ENCODE peak calls at places on chromosome 11, in eight cellular contexts. N is uterus, H is left ventricle myocardium inferior, A is RWPE1, S is A549, F is vagina, P is adrenal gland, Z is SJSA1. W is an unnamed sample.

GRCh38 chr11:96748639-96749370 is 359.0 kb downstream of the JRKL start:
- DNase-seq in N (no peak), H (no peak), A (peak), S (no peak), F (no peak), P (no peak), Z (no peak), W (no peak)

GRCh38 chr11:32870676-32871075 is 21.9 kb upstream of the QSER1 start:
- DNase-seq in N (peak), H (no peak), A (no peak), S (peak), F (no peak), P (no peak), Z (no peak), W (peak)

GRCh38 chr11:124199702-124200101 is 16.6 kb downstream of the OR10D3 start:
- DNase-seq in N (no peak), H (no peak), A (peak), S (peak), F (no peak), P (no peak), Z (no peak), W (no peak)

GRCh38 chr11:62048101-62048500 is 75.7 kb upstream of the INCENP start:
- DNase-seq in N (no peak), H (no peak), A (peak), S (no peak), F (no peak), P (no peak), Z (no peak), W (no peak)

GRCh38 chr11:64644348-64645242 is 53.6 kb downstream of the SLC22A12 start:
- DNase-seq in N (no peak), H (no peak), A (no peak), S (no peak), F (no peak), P (no peak), Z (no peak), W (peak)

GRCh38 chr11:85440273-85440672 is 186.9 kb downstream of the DLG2 start:
- DNase-seq in N (no peak), H (no peak), A (no peak), S (no peak), F (no peak), P (no peak), Z (no peak), W (no peak)

GRCh38 chr11:72585762-72586590 is 88.2 kb downstream of the PDE2A start:
- DNase-seq in N (peak), H (peak), A (peak), S (peak), F (no peak), P (peak), Z (peak), W (peak)

GRCh38 chr11:120134931-120135228 is 3.0 kb downstream of the TRIM29 start:
- DNase-seq in N (no peak), H (no peak), A (no peak), S (no peak), F (peak), P (peak), Z (no peak), W (no peak)

GRCh38 chr11:47438721-47439120 is 10.2 kb downstream of the RAPSN start:
- DNase-seq in N (no peak), H (no peak), A (no peak), S (no peak), F (no peak), P (no peak), Z (no peak), W (no peak)

GRCh38 chr11:117960406-117960805 is 25.8 kb upstream of the IL10RA start:
- DNase-seq in N (no peak), H (no peak), A (no peak), S (no peak), F (no peak), P (no peak), Z (no peak), W (no peak)
- H3K27ac ChIP-seq in N (no peak), H (peak), A (no peak), S (no peak), F (no peak), P (no peak), Z (no peak), W (no peak)

GRCh38 chr11:77026743-77027142 is 7.5 kb upstream of the B3GNT6 start:
- DNase-seq in N (no peak), H (no peak), A (no peak), S (no peak), F (no peak), P (no peak), Z (no peak), W (no peak)
- H3K27ac ChIP-seq in N (no peak), H (no peak), A (no peak), S (no peak), F (no peak), P (no peak), Z (no peak), W (no peak)

DNA sequence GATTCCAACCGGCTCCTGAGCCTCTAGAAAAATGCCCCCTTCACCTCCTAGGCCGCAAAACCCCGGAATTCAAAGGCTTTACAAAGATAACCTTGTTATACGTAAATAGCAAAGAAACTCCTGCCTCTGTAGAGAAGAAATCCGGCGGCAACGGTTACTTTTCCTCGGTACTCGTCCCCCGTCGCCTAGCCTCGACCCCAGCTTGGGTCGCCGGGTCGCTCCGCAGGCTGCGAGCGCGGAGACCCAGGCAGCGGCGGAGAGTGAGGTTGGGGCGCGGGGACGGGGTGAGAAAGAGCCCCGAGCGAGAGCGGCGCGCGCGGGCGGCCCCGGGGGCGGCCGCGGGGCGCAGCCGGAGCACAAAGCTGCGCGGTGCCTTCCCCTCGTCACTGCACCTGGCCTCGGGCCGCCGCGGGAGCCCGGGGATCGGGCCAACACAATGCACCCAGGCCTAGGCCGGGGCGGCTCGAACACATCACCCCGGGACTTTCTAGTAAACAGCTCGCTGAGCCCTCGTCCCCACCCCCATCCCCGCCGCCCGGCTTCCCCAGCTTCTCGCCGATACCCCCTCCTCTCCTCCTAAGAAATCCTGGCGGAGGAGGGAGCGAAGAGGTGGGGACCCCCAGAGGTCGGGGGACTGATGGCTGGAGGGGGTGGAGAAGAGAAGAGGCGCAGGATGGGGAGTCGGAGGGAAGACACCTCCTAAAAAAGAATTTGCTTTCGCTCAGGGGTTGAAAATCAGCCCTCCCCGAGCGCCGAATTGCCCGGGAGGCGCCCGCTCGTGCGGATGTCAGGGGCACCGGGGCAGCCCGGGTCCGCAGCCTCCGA is 874 bp downstream of the MPPED2 start:
- DNase-seq in N (peak), H (peak), A (no peak), S (no peak), F (no peak), P (peak), Z (peak), W (peak)
- H3K27ac ChIP-seq in N (peak), H (peak), A (no peak), S (no peak), F (peak), P (peak), Z (no peak), W (peak)

GRCh38 chr11:126133902-126134301 is 71.2 kb upstream of the CDON start:
- DNase-seq in N (no peak), H (no peak), A (no peak), S (no peak), F (no peak), P (no peak), Z (no peak), W (peak)
- H3K27ac ChIP-seq in N (no peak), H (no peak), A (no peak), S (no peak), F (no peak), P (no peak), Z (no peak), W (peak)

DNA sequence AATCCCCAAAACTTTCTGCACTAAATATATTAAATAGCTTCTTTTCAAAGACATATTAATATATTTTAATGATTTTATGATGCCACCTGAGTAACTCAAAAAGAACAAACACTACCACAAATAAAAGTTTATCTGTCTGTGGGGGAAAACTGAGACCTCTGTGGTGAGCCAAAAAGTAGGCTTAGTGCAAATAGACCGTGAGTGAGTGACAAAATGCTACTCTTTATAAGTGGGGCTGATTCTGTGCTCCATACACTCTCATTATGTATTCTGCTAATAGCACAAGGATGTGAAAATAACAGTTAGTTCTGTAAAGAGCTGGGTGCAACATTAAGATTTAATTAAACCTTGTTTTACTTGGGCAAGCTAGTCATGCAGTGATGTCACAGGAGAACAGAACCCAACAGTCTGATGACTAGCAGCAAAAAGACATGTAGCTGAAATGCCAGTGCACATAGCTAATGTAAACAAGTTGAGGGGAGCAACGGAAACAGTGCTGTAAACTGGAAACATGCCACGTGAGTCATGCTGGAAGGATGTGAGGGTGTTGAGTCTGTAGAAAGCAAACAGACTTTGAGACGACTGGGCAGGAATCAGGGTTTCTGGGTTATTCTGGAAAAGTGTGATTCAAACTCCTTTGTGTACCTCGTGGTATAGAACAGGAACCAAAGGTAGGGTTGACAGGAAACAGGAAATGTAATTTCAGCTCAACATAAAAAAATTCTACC is 1130.4 kb downstream of the LRRC4C start:
- DNase-seq in N (no peak), H (peak), A (peak), S (peak), F (no peak), P (peak), Z (peak), W (peak)
- H3K27ac ChIP-seq in N (no peak), H (no peak), A (peak), S (peak), F (no peak), P (no peak), Z (peak), W (peak)

W was measured in SJCRH30.